ENCODE peak calls at places on chromosomes 7 and 10, in eight cellular contexts. I is T-helper 17 cell, P is tibial nerve, Y is renal cortical epithelial cell, U is IMR-90, N is HFFc6, A is mesothelial cell of epicardium, R is anterior cingulate cortex. O is an unnamed sample.

GRCh38 chr10:107616031-107616430 is 451.5 kb upstream of the SORCS1 start:
- DNase-seq in N (no peak), U (no peak), A (no peak), Y (no peak), R (no peak), P (no peak), I (no peak), O (no peak)

GRCh38 chr7:41693150-41693997 is 9.5 kb downstream of the INHBA start:
- DNase-seq in P (no peak), U (peak), A (no peak), N (no peak), R (no peak), I (no peak), Y (peak), O (no peak)

GRCh38 chr10:70538731-70539338 is 60.3 kb downstream of the PALD1 start:
- DNase-seq in N (no peak), U (no peak), Y (no peak), P (no peak), R (no peak), A (no peak), I (no peak), O (no peak)

GRCh38 chr10:89283988-89284475 is 17.8 kb upstream of the IFIT2 start:
- DNase-seq in R (no peak), Y (peak), P (peak), N (peak), U (peak), I (no peak), A (no peak), O (no peak)

GRCh38 chr10:119543814-119544642 is 1.5 kb upstream of the RGS10 start:
- DNase-seq in P (no peak), U (no peak), N (peak), A (no peak), I (no peak), R (no peak), Y (peak), O (no peak)

GRCh38 chr7:40918701-40919271 is 784.0 kb downstream of the SUGCT start:
- DNase-seq in U (peak), Y (peak), P (no peak), R (no peak), A (no peak), N (peak), I (no peak), O (no peak)

GRCh38 chr10:45453639-45454250 is 79.7 kb downstream of the ALOX5 start:
- DNase-seq in R (no peak), A (no peak), U (no peak), N (no peak), Y (no peak), P (no peak), I (no peak), O (no peak)

GRCh38 chr7:82605247-82605864 is 161.8 kb upstream of the CACNA2D1 start:
- DNase-seq in A (no peak), R (no peak), N (peak), Y (peak), I (no peak), P (peak), U (peak), O (peak)

GRCh38 chr10:74289956-74290355 is 138.9 kb downstream of the ADK start:
- DNase-seq in P (no peak), U (peak), Y (no peak), N (no peak), A (no peak), R (no peak), I (no peak), O (no peak)